ENCODE peak calls at places on chromosomes 5 and 9, in seven cellular contexts. D is HFF-Myc, S is adipocyte, C is fibroblast of the aortic adventitia, H is HCT116, Y is OCI-LY7, V is cardiac fibroblast. J is an unnamed sample.
A peak's percentile ranks its signal among the peaks of the same experiment; 100 is the strongest.

GRCh38 chr5:83099445-83099844 is 22.1 kb downstream of the XRCC4 start:
- DNase-seq in D (no peak), S (no peak), C (no peak), H (no peak), Y (no peak), V (no peak), J (no peak)

GRCh38 chr5:157371655-157372471 is 88.2 kb upstream of the NIPAL4 start:
- DNase-seq in D (no peak), S (peak; percentile 17), C (peak; percentile 17), H (no peak), Y (no peak), V (peak; percentile 34), J (no peak)

GRCh38 chr9:129773262-129774048 is 20.6 kb upstream of the PTGES start:
- DNase-seq in D (no peak), S (peak; percentile 47), C (peak; percentile 45), H (no peak), Y (no peak), V (peak; percentile 77), J (no peak)

GRCh38 chr9:13432914-13433313 is 153.4 kb upstream of the MPDZ start:
- DNase-seq in D (no peak), S (no peak), C (no peak), H (no peak), Y (no peak), V (peak; percentile 48), J (no peak)

GRCh38 chr9:136438909-136439549 is 616 bp downstream of the INPP5E start:
- DNase-seq in D (no peak), S (peak; percentile 59), C (peak; percentile 15), H (no peak), Y (peak; percentile 61), V (peak; percentile 21), J (peak; percentile 53)

GRCh38 chr9:7094052-7094451 is 336.3 kb downstream of the KDM4C start:
- DNase-seq in D (no peak), S (no peak), C (peak; percentile 9), H (no peak), Y (no peak), V (peak; percentile 33), J (no peak)

GRCh38 chr5:172370648-172371248 is 83.6 kb downstream of the SH3PXD2B start:
- DNase-seq in D (no peak), S (peak; percentile 54), C (peak; percentile 66), H (peak; percentile 33), Y (peak; percentile 37), V (peak; percentile 67), J (peak; percentile 27)

GRCh38 chr9:134206317-134207300 is 42.2 kb upstream of the RNU6ATAC start:
- DNase-seq in D (no peak), S (no peak), C (no peak), H (no peak), Y (no peak), V (no peak), J (no peak)

GRCh38 chr5:76083555-76084495 is 642 bp downstream of the SV2C start:
- DNase-seq in D (no peak), S (peak; percentile 13), C (no peak), H (no peak), Y (no peak), V (no peak), J (peak; percentile 65)

GRCh38 chr9:134386951-134387831 is 60.9 kb downstream of the RXRA start:
- DNase-seq in D (no peak), S (no peak), C (no peak), H (no peak), Y (no peak), V (no peak), J (no peak)

GRCh38 chr5:141958773-141959172 is 771 bp upstream of the PCDH12 start:
- DNase-seq in D (no peak), S (no peak), C (peak; percentile 35), H (no peak), Y (no peak), V (peak; percentile 59), J (no peak)

GRCh38 chr5:68037541-68037940 is 178.0 kb upstream of the PIK3R1 start:
- DNase-seq in D (no peak), S (peak; percentile 23), C (peak; percentile 41), H (no peak), Y (no peak), V (no peak), J (no peak)

GRCh38 chr9:121670447-121670846 is 19.0 kb downstream of the DAB2IP start:
- DNase-seq in D (no peak), S (peak; percentile 15), C (peak; percentile 98), H (no peak), Y (no peak), V (peak; percentile 93), J (no peak)

GRCh38 chr5:91042856-91043255 is 340.3 kb downstream of the ARRDC3 start:
- DNase-seq in D (no peak), S (no peak), C (no peak), H (no peak), Y (no peak), V (no peak), J (peak; percentile 32)

GRCh38 chr5:73826761-73827450 is 200.9 kb downstream of the ARHGEF28 start:
- DNase-seq in D (peak; percentile 48), S (peak; percentile 91), C (peak; percentile 85), H (no peak), Y (no peak), V (peak; percentile 54), J (no peak)

DNA sequence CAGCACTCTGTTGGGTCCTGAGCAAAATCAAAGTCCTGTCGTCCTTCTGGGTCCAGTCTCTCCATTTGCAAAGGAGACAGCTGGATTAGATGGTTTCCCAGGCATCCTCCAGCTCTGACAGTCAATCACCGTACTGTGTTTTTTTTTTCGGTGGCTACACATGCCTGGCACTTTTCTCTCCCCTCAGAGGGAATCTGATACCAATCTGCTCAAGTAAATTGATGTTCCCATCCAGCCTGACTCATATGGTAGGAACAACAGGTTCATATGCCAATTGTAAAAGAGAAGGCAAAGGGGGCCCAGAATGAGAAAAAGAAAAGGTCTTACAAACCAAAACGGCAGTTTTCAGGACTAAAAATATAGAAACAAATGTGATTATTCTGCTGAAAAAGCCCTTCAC is 1.2 kb downstream of the FBXO10 start:
- DNase-seq in D (no peak), S (peak; percentile 56), C (no peak), H (no peak), Y (no peak), V (no peak), J (no peak)
- H3K4me3 ChIP-seq in D (no peak overlapping the region), S (peak overlapping the region; percentile 86), C (peak overlapping the region; percentile 83), H (no peak overlapping the region), Y (peak overlapping the region; percentile 78), V (peak overlapping the region; percentile 79), J (peak overlapping the region; percentile 93)

GRCh38 chr9:1049641-1050040 is 516 bp upstream of the DMRT2 start:
- DNase-seq in D (no peak), S (no peak), C (no peak), H (no peak), Y (peak; percentile 50), V (no peak), J (no peak)
- H3K4me3 ChIP-seq in D (no peak overlapping the region), S (peak overlapping the region; percentile 72), C (no peak overlapping the region), H (no peak overlapping the region), Y (peak overlapping the region; percentile 52), V (no peak overlapping the region), J (peak overlapping the region; percentile 7)

GRCh38 chr5:14357441-14357840 is 214.3 kb downstream of the TRIO start:
- DNase-seq in D (no peak), S (no peak), C (no peak), H (no peak), Y (no peak), V (no peak), J (no peak)
- H3K4me3 ChIP-seq in D (no peak overlapping the region), S (no peak overlapping the region), C (no peak overlapping the region), H (no peak overlapping the region), Y (no peak overlapping the region), V (no peak overlapping the region), J (no peak overlapping the region)

DNA sequence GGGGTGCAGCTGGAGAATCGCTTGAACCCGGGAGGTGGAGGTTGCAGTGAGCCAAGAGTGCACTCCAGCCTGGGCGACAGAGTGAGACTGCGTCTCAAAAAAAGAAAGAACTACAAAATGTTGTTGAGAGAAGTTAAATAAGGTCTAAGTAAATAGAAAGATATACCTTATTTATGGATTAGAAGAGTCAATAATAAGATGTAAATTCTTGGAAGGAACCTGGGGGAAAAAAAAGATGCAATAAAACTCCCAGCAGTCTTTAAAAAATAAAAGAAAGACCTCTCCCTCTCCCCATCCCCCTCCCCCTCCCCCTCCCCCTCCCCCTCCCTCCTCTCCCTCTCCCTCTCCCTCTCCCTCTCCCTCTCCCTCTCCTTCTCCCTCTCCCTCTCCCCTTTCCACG is 15.5 kb upstream of the FAF2 start:
- DNase-seq in D (no peak), S (no peak), C (no peak), H (no peak), Y (no peak), V (no peak), J (no peak)
- H3K4me3 ChIP-seq in D (no peak overlapping the region), S (no peak overlapping the region), C (no peak overlapping the region), H (no peak overlapping the region), Y (no peak overlapping the region), V (no peak overlapping the region), J (no peak overlapping the region)

DNA sequence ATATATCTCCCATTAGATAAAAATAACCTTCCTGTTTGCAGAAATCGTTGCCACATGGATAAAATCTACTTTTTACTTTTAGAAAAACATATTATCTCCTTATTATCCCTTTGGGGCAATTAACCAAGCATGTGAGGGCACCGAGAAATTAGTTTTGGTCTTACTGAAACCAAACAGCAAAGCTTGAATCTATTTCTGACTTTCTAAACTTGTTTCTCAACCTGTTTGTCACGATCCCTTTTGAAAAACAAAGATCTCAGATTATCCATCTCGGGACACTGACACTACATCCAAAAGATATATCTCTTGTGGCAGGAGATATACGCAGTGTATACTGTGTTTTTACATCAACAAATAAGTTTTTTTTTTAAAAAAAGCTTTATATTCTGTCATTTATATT is 2.3 kb downstream of the TUT7 start:
- DNase-seq in D (no peak), S (no peak), C (no peak), H (no peak), Y (no peak), V (no peak), J (peak; percentile 70)
- H3K4me3 ChIP-seq in D (peak overlapping the region; percentile 80), S (peak overlapping the region; percentile 100), C (peak overlapping the region; percentile 96), H (no peak overlapping the region), Y (peak overlapping the region; percentile 92), V (peak overlapping the region; percentile 1), J (peak overlapping the region; percentile 93)

DNA sequence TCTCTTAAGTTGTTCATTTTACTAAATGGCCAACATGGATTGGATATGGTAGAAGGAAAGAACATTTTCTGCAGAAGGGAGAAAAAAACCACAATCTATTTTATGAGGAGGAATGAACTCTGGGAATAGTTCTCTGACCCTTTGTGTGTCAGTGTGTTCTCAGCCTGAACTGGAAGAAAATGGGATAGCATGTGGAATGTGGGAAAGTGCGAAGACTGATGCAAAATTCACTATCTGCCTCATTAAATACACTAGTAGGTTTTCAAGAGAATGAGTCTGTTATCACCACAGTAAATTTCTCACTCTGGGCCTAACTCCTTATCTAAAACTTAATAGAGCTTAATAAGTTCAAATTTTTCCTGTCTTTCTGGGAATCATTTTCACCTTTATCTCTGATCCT is 22.7 kb downstream of the ITGA1 start:
- DNase-seq in D (no peak), S (no peak), C (no peak), H (no peak), Y (no peak), V (no peak), J (no peak)
- H3K4me3 ChIP-seq in D (no peak overlapping the region), S (no peak overlapping the region), C (no peak overlapping the region), H (no peak overlapping the region), Y (no peak overlapping the region), V (no peak overlapping the region), J (no peak overlapping the region)

DNA sequence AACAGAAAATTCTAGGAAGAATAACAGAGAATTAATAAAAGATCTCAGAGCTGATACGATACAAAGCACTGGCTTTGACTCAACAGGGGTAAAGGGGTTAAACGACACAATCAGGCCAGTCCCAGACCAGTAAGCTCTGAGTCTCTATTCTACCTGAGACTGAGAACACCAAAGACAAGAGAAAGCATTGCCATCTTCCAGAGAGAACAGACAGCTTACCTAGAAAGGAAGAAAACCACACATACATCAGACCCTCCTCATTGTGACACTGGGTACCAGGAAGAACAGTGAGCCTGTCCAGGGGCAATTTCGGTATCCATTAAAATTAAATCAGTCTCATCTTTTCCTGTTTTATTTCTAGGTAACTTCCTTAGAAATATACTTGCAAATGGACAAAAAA is 41.1 kb downstream of the MRPL36 start:
- DNase-seq in D (no peak), S (no peak), C (no peak), H (no peak), Y (no peak), V (no peak), J (no peak)
- H3K4me3 ChIP-seq in D (no peak overlapping the region), S (no peak overlapping the region), C (no peak overlapping the region), H (no peak overlapping the region), Y (no peak overlapping the region), V (no peak overlapping the region), J (no peak overlapping the region)